ENCODE peak calls at places on chromosome 15, in five cellular contexts. E is brain microvascular endothelial cell, N is iris pigment epithelial cell, Y is T-helper 1 cell, V is ureter. S is an unnamed sample.

GRCh38 chr15:24076090-24076784 is 389.1 kb upstream of the NDN start:
- DNase-seq in N (no peak), E (no peak), Y (no peak), V (no peak), S (no peak)

GRCh38 chr15:38002883-38003477 is 68.5 kb downstream of the TMCO5A start:
- DNase-seq in N (peak; percentile 87), Y (no peak), V (no peak), E (peak; percentile 85), S (peak; percentile 43)

GRCh38 chr15:64096486-64097431 is 977 bp downstream of the SNX1 start:
- DNase-seq in V (no peak), E (peak; percentile 16), N (peak; percentile 65), Y (no peak), S (no peak)

GRCh38 chr15:51030649-51031316 is 63.9 kb downstream of the TNFAIP8L3 start:
- DNase-seq in Y (no peak), E (peak; percentile 86), V (peak; percentile 63), N (peak; percentile 87), S (no peak)

GRCh38 chr15:89015412-89016097 is 72.7 kb upstream of the ABHD2 start:
- DNase-seq in N (no peak), V (no peak), E (no peak), Y (no peak), S (no peak)

GRCh38 chr15:75425966-75426500 is 25.5 kb downstream of the SIN3A start:
- DNase-seq in N (no peak), E (no peak), V (no peak), Y (no peak), S (no peak)

GRCh38 chr15:95622843-95623242 is 707.7 kb upstream of the NR2F2 start:
- DNase-seq in N (no peak), V (no peak), E (no peak), Y (no peak), S (no peak)

GRCh38 chr15:29132110-29132420 is 137.6 kb downstream of the NSMCE3 start:
- DNase-seq in N (no peak), V (no peak), E (no peak), Y (no peak), S (no peak)

GRCh38 chr15:48800811-48801460 is 9.9 kb downstream of the CEP152 start:
- DNase-seq in E (no peak), Y (no peak), V (no peak), N (peak; percentile 55), S (no peak)

GRCh38 chr15:86079491-86080266 is at the start of gene AGBL1:
- DNase-seq in N (no peak), Y (no peak), V (no peak), E (no peak), S (no peak)

GRCh38 chr15:57410373-57410772 is 34.1 kb downstream of the CGNL1 start:
- DNase-seq in V (no peak), N (no peak), E (no peak), Y (no peak), S (no peak)

GRCh38 chr15:69573815-69574472 is 121.3 kb downstream of the RPLP1 start:
- DNase-seq in E (peak; percentile 37), V (no peak), Y (no peak), N (peak; percentile 79), S (no peak)

GRCh38 chr15:92624401-92624991 is 31.1 kb downstream of the FAM174B start:
- DNase-seq in N (no peak), E (no peak), Y (no peak), V (no peak), S (no peak)

GRCh38 chr15:40306908-40307307 is 827 bp downstream of the PLCB2 start:
- DNase-seq in N (no peak), E (no peak), Y (no peak), V (no peak), S (no peak)

GRCh38 chr15:42650208-42651066 is 75.0 kb downstream of the STARD9 start:
- DNase-seq in N (peak; percentile 89), E (peak; percentile 78), V (peak; percentile 67), Y (no peak), S (peak; percentile 39)

GRCh38 chr15:75646944-75647364 is 758 bp upstream of the SNX33 start:
- DNase-seq in Y (no peak), N (no peak), E (no peak), V (no peak), S (no peak)

GRCh38 chr15:99826146-99826745 is 93.0 kb upstream of the LYSMD4 start:
- DNase-seq in V (no peak), E (no peak), N (no peak), Y (no peak), S (no peak)

GRCh38 chr15:57090460-57090859 is 172.0 kb downstream of the TCF12 start:
- DNase-seq in Y (no peak), N (no peak), E (no peak), V (no peak), S (no peak)

GRCh38 chr15:56939257-56939656 is 20.8 kb downstream of the TCF12 start:
- DNase-seq in Y (no peak), E (no peak), V (no peak), N (peak; percentile 15), S (no peak)

GRCh38 chr15:99006146-99006545 is 1.4 kb downstream of the PGPEP1L start:
- DNase-seq in Y (no peak), N (no peak), V (no peak), E (no peak), S (no peak)

GRCh38 chr15:101151286-101151685 is 100.6 kb downstream of the CHSY1 start:
- DNase-seq in V (no peak), N (no peak), Y (no peak), E (no peak), S (no peak)

GRCh38 chr15:42021593-42021992 is 751 bp upstream of the PLA2G4E start:
- DNase-seq in E (no peak), N (no peak), Y (no peak), V (no peak), S (no peak)

GRCh38 chr15:39300451-39301153 is 280.3 kb upstream of the THBS1 start:
- DNase-seq in E (peak; percentile 53), Y (no peak), N (peak; percentile 65), V (no peak), S (no peak)

GRCh38 chr15:31397851-31398661 is 71.4 kb downstream of the KLF13 start:
- DNase-seq in E (no peak), N (no peak), V (peak; percentile 66), Y (no peak), S (no peak)

GRCh38 chr15:76324066-76324465 is 12.5 kb upstream of the ISL2 start:
- DNase-seq in N (no peak), Y (no peak), E (no peak), V (no peak), S (no peak)

GRCh38 chr15:39631357-39631756 is 50.5 kb downstream of the THBS1 start:
- DNase-seq in N (peak; percentile 81), Y (no peak), E (peak; percentile 50), V (no peak), S (no peak)

GRCh38 chr15:71448688-71449114 is 333.4 kb downstream of the THSD4 start:
- DNase-seq in V (peak; percentile 66), Y (no peak), N (peak; percentile 66), E (peak; percentile 70), S (peak; percentile 63)

GRCh38 chr15:64193971-64194370 is 31.1 kb upstream of the PPIB start:
- DNase-seq in N (no peak), Y (no peak), E (no peak), V (no peak), S (no peak)

GRCh38 chr15:48090115-48090514 is 30.7 kb upstream of the SLC24A5 start:
- DNase-seq in Y (no peak), N (no peak), E (no peak), V (no peak), S (no peak)

S was measured in brain pericyte.